ENCODE peak calls at places on chromosomes 6 and 20, in six cellular contexts. P is AG09309, L is fibroblast of mammary gland, Y is A549, N is adrenal gland, A is IMR-90. B is an unnamed sample.

GRCh38 chr6:136582702-136583471 is 32.7 kb upstream of the MAP7 start:
- DNase-seq in A (peak), P (peak), Y (peak), L (peak), N (no peak), B (peak)

GRCh38 chr6:159093608-159094443 is 49.0 kb upstream of the TAGAP start:
- DNase-seq in L (no peak), P (no peak), Y (no peak), A (no peak), N (no peak), B (no peak)

GRCh38 chr6:141394125-141394536 is 738.6 kb upstream of the GJE1 start:
- DNase-seq in N (no peak), A (no peak), L (no peak), P (no peak), Y (no peak), B (no peak)

GRCh38 chr6:80163754-80164187 is 57.3 kb downstream of the BCKDHB start:
- DNase-seq in P (peak), L (peak), A (peak), N (no peak), Y (peak), B (peak)

GRCh38 chr6:10314163-10314955 is 100.5 kb downstream of the TFAP2A start:
- DNase-seq in L (no peak), P (no peak), N (no peak), Y (no peak), A (no peak), B (no peak)

GRCh38 chr6:132300323-132300949 is 100.8 kb downstream of the MOXD1 start:
- DNase-seq in L (peak), A (peak), Y (peak), N (peak), P (peak), B (peak)

GRCh38 chr6:127346512-127346911 is 3.1 kb upstream of the ECHDC1 start:
- DNase-seq in Y (no peak), P (no peak), L (no peak), A (no peak), N (no peak), B (peak)

GRCh38 chr20:528923-529594 is 14.5 kb downstream of the CSNK2A1 start:
- DNase-seq in A (peak), Y (peak), N (no peak), L (peak), P (peak), B (peak)

GRCh38 chr20:64116016-64116415 is 8.7 kb upstream of the NPBWR2 start:
- DNase-seq in Y (no peak), L (no peak), A (no peak), P (no peak), N (peak), B (no peak)

GRCh38 chr6:11909696-11910132 is 102.4 kb upstream of the HIVEP1 start:
- DNase-seq in Y (no peak), L (peak), P (no peak), A (peak), N (no peak), B (peak)

GRCh38 chr6:127547909-127548649 is 28.9 kb upstream of the C6orf58 start:
- DNase-seq in L (peak), P (no peak), Y (no peak), N (no peak), A (peak), B (peak)

GRCh38 chr20:6075428-6076219 is 21.8 kb upstream of the LRRN4 start:
- DNase-seq in N (peak), A (no peak), P (no peak), Y (no peak), L (no peak), B (no peak)

GRCh38 chr6:50925548-50925947 is 106.9 kb downstream of the TFAP2B start:
- DNase-seq in L (no peak), Y (no peak), A (no peak), N (no peak), P (no peak), B (peak)

GRCh38 chr6:108559884-108560462 is 744 bp upstream of the FOXO3 start:
- DNase-seq in N (peak), L (peak), Y (peak), P (no peak), A (peak), B (peak)

GRCh38 chr6:89258912-89259311 is 41.8 kb upstream of the GABRR1 start:
- DNase-seq in Y (no peak), L (no peak), N (no peak), P (no peak), A (no peak), B (no peak)

GRCh38 chr6:129677634-129678325 is 32.2 kb downstream of the ARHGAP18 start:
- DNase-seq in Y (no peak), L (peak), A (peak), N (no peak), P (no peak), B (no peak)

GRCh38 chr6:45759134-45759849 is 256.4 kb downstream of the CLIC5 start:
- DNase-seq in Y (no peak), P (no peak), N (no peak), L (peak), A (no peak), B (no peak)

GRCh38 chr6:105639124-105639523 is 236.2 kb upstream of the PREP start:
- DNase-seq in Y (no peak), A (no peak), P (no peak), L (no peak), N (no peak), B (no peak)

GRCh38 chr6:137892271-137892708 is 25.2 kb downstream of the TNFAIP3 start:
- DNase-seq in A (peak), N (no peak), Y (no peak), L (peak), P (peak), B (peak)

GRCh38 chr6:34919651-34920050 is 30.6 kb downstream of the ANKS1A start:
- DNase-seq in L (peak), P (no peak), N (no peak), Y (no peak), A (peak), B (peak)

GRCh38 chr6:18978330-18979128 is 591.4 kb downstream of the RNF144B start:
- DNase-seq in P (no peak), N (no peak), A (no peak), L (no peak), Y (peak), B (peak)

GRCh38 chr20:36113566-36114247 is 40.8 kb upstream of the EPB41L1 start:
- DNase-seq in Y (no peak), N (no peak), A (no peak), L (no peak), P (no peak), B (no peak)

GRCh38 chr6:27139753-27140522 is 107.6 kb upstream of the PRSS16 start:
- DNase-seq in P (no peak), Y (peak), N (no peak), L (no peak), A (peak), B (no peak)

GRCh38 chr6:27188206-27188884 is 59.2 kb upstream of the PRSS16 start:
- DNase-seq in P (no peak), Y (peak), L (peak), A (peak), N (peak), B (peak)

GRCh38 chr6:89667872-89668556 is 29.5 kb upstream of the LYRM2 start:
- DNase-seq in N (no peak), P (no peak), Y (no peak), A (no peak), L (peak), B (no peak)

GRCh38 chr6:144661101-144661806 is 376.1 kb downstream of the UTRN start:
- DNase-seq in N (no peak), L (peak), A (peak), Y (peak), P (peak), B (peak)

GRCh38 chr6:2857580-2858337 is 16.1 kb upstream of the SERPINB1 start:
- DNase-seq in N (peak), P (no peak), Y (peak), A (peak), L (peak), B (no peak)

DNA sequence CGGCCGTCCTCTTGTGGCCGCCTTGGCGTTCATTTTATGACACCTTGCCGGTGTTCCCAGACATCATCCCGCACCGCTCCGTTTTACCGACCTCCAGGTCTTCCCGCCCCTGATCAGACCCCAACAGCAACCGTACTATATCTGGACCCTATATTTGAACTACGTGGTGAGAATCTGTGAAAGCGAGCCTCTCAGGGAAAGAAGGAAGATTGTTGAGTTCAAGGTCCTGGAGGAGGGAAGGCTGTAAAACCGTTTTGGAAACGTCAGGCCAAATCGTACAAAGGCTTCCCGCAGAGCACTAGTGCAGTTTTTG is 1.4 kb upstream of the CNR1 start:
- DNase-seq in L (no peak), P (no peak), A (no peak), N (no peak), Y (no peak), B (no peak)
- H3K4me3 ChIP-seq in L (no peak), P (no peak), A (no peak), N (no peak), Y (no peak), B (no peak)

GRCh38 chr20:12740647-12741046 is 268.1 kb upstream of the SPTLC3 start:
- DNase-seq in A (no peak), Y (peak), L (no peak), P (no peak), N (no peak), B (no peak)
- TF ChIP-seq CTCF in A (no peak), Y (no peak), L (no peak), P (no peak), N (no peak), B (no peak)

GRCh38 chr20:45416917-45417316 is 976 bp downstream of the PIGT start:
- DNase-seq in N (no peak), P (no peak), Y (no peak), A (no peak), L (no peak), B (no peak)
- H3K4me3 ChIP-seq in N (no peak), P (peak), Y (peak), A (peak), L (peak), B (no peak)

GRCh38 chr20:57468523-57469417 is 56.2 kb downstream of the CTCFL start:
- DNase-seq in A (no peak), Y (no peak), P (no peak), N (no peak), L (no peak), B (no peak)

GRCh38 chr20:57464642-57465211 is 60.2 kb downstream of the CTCFL start:
- DNase-seq in P (no peak), A (no peak), N (peak), L (peak), Y (peak), B (peak)

GRCh38 chr20:57465486-57465885 is 59.5 kb downstream of the CTCFL start:
- DNase-seq in L (no peak), A (no peak), Y (no peak), N (no peak), P (no peak), B (no peak)

GRCh38 chr20:57467742-57468141 is 57.2 kb downstream of the CTCFL start:
- DNase-seq in L (no peak), N (no peak), P (no peak), A (no peak), Y (no peak), B (no peak)

DNA sequence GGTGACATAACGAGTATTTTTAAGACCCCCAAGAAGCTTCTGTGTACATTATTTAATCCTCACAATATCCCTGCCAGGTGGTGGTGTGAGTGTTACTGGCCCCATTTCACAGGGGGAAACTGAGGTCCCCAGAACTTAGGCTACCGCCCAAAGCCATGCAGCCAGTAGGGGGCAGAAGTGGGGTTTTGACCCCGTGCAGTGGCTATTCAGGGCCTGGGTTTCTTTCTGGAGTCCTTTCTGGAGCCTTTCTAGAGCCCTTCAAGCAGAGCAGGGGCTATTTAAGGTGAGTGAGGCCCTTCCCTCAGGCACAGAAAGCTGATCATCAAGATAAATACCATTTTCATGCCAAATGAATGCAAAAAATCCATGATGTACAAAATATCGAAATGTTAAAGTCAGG is 59.0 kb downstream of the CTCFL start:
- DNase-seq in P (no peak), Y (no peak), A (no peak), N (no peak), L (no peak), B (no peak)
- TF ChIP-seq CTCF in P (no peak), Y (no peak), A (no peak), N (no peak), L (no peak), B (no peak)

DNA sequence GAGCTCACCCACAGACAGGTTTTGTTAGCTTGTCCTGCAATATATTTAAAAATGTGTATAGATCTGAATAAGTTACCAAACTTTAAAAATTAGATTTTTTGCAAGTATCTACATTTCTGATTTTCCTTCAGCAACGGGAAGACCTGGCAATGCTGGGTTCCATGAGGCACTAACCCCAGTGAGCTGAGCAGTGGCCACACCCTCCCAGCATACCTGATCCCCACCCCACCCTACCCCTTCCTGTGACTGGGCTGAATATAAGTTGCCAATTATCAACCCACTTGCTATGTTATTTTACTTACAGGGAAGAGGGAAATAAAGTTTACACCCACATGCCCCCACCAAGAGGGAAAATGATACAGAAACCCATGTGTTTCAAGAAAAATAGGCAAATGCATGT is 70.3 kb upstream of the RALGAPA2 start:
- DNase-seq in A (no peak), N (no peak), L (no peak), P (no peak), Y (no peak), B (no peak)
- H3K4me3 ChIP-seq in A (no peak), N (no peak), L (no peak), P (no peak), Y (no peak), B (no peak)